ENCODE peak calls at places on chromosome 17, in four cellular contexts. G is dorsolateral prefrontal cortex, E is H9, O is GM10248. N is an unnamed sample.
A peak's percentile ranks its signal among the peaks of the same experiment; 100 is the strongest.

GRCh38 chr17:63494300-63494928 is 17.6 kb downstream of the ACE start:
- DNase-seq in E (no peak), O (no peak), G (no peak), N (no peak)

GRCh38 chr17:16363749-16364536 is 10.7 kb upstream of the CENPV start:
- DNase-seq in E (peak; percentile 87), G (peak; percentile 75), O (peak; percentile 77), N (peak; percentile 76)

GRCh38 chr17:29256735-29257466 is 10.2 kb downstream of the CRYBA1 start:
- DNase-seq in E (no peak), G (no peak), O (no peak), N (no peak)

GRCh38 chr17:22409160-22409751 is 716.9 kb downstream of the KCNJ18 start:
- DNase-seq in E (no peak), O (no peak), G (no peak), N (no peak)

GRCh38 chr17:78345791-78346494 is 13.9 kb downstream of the SOCS3 start:
- DNase-seq in G (no peak), E (no peak), O (no peak), N (no peak)

GRCh38 chr17:77445030-77445907 is 304.5 kb downstream of the SEC14L1 start:
- DNase-seq in O (peak; percentile 75), G (no peak), E (no peak), N (no peak)

GRCh38 chr17:17042851-17043667 is 802 bp downstream of the MPRIP start:
- DNase-seq in O (no peak), G (no peak), E (peak; percentile 49), N (no peak)

GRCh38 chr17:33220031-33220430 is 73.1 kb downstream of the ASIC2 start:
- DNase-seq in G (no peak), O (no peak), E (no peak), N (no peak)

GRCh38 chr17:39071573-39071972 is 79.9 kb downstream of the PLXDC1 start:
- DNase-seq in O (no peak), E (no peak), G (no peak), N (no peak)

GRCh38 chr17:39073916-39074315 is 77.5 kb downstream of the PLXDC1 start:
- DNase-seq in E (no peak), G (no peak), O (no peak), N (no peak)

GRCh38 chr17:39073353-39073752 is 78.1 kb downstream of the PLXDC1 start:
- DNase-seq in O (no peak), G (no peak), E (no peak), N (no peak)

GRCh38 chr17:39064814-39065213 is 86.6 kb downstream of the PLXDC1 start:
- DNase-seq in G (no peak), O (no peak), E (no peak), N (no peak)

GRCh38 chr17:39069114-39069756 is 82.2 kb downstream of the PLXDC1 start:
- DNase-seq in E (peak; percentile 59), G (no peak), O (peak; percentile 78), N (no peak)
- TF ChIP-seq CTCF in E (peak; percentile 71), G (peak; percentile 62), O (peak; percentile 72), N (peak; percentile 70)

GRCh38 chr17:876272-876671 is 94.1 kb downstream of the MRM3 start:
- DNase-seq in E (no peak), G (no peak), O (peak; percentile 30), N (no peak)

GRCh38 chr17:880074-880870 is 98.1 kb downstream of the MRM3 start:
- DNase-seq in G (no peak), O (no peak), E (no peak), N (no peak)

GRCh38 chr17:882827-883585 is 96.6 kb downstream of the NXN start:
- DNase-seq in O (no peak), E (peak; percentile 75), G (no peak), N (no peak)

GRCh38 chr17:880871-881269 is 98.7 kb downstream of the NXN start:
- DNase-seq in E (no peak), O (no peak), G (no peak), N (no peak)

DNA sequence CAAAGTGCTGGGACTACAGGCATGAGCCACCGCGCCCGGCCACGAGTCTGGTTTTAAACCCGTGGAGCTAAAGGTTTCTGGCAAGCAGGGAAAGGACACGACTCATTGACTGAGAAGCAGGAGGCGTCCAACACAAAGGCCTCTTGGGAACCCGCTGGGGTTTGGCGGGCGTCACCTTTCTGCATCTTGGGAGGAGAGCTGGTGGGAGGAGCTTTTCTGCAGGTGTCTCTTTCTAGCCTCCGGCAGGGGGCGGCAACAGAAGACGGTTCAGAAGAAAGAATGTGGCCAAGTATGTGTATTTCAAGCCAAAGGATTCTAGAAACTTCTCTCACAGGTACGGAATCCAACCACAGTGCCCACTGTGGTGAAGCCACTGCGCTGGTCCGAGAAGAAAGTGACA is 97.4 kb downstream of the MRM3 start:
- DNase-seq in O (peak; percentile 77), G (no peak), E (peak; percentile 99), N (no peak)
- TF ChIP-seq CTCF in O (peak; percentile 56), G (peak; percentile 49), E (peak; percentile 88), N (peak; percentile 73)

GRCh38 chr17:81539571-81539900 is 11.4 kb downstream of the FSCN2 start:
- DNase-seq in E (no peak), G (no peak), O (no peak), N (no peak)
- TF ChIP-seq CTCF in E (no peak), G (no peak), O (no peak), N (no peak)

GRCh38 chr17:76248013-76248782 is 7.9 kb upstream of the RNF157 start:
- DNase-seq in G (no peak), E (no peak), O (no peak), N (no peak)
- TF ChIP-seq CTCF in G (no peak), E (no peak), O (no peak), N (no peak)

DNA sequence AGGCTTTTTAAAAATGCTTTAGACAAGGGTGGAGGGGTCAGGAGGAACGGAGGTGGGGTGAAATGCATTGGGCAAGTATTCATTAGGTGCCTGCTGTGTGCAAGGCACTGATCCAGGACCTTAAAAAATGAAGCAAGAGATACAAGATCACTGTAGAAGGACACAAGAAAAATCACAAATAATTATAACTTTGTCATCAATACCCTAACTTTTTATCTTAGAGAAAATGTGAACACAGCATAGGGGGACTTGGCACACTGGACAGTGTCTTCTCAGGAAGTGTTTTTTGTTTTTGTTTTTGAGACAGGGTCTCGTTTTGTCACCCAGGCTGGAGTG is 7.0 kb downstream of the EPOP start:
- DNase-seq in O (no peak), E (no peak), G (no peak), N (no peak)
- TF ChIP-seq CTCF in O (no peak), E (no peak), G (no peak), N (peak; percentile 30)

DNA sequence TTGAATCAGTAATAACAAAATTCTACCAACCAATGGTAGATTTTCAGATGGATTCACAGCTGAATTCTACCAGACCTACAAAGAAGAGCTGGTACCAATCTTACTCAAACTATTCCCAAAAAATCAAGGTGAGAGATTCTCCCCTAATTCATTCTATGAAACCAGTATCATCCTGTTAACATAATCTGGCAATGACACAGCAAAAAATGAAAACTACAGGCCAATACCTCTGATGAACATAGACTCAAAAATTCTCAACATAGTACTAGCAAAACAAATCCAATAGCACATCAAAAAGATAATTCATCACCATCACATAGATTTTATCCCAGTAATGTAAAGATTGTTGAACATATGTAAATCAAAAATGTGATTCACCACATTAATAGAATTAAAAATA is 234.4 kb upstream of the KIF2B start:
- DNase-seq in O (no peak), E (no peak), G (no peak), N (no peak)
- TF ChIP-seq CTCF in O (no peak), E (no peak), G (no peak), N (no peak)

GRCh38 chr17:47821424-47822379 is at the start of gene OSBPL7:
- DNase-seq in E (peak; percentile 92), O (peak; percentile 91), G (peak; percentile 75), N (no peak)
- TF ChIP-seq CTCF in E (peak; percentile 28), O (peak; percentile 77), G (peak; percentile 57), N (peak; percentile 22)

DNA sequence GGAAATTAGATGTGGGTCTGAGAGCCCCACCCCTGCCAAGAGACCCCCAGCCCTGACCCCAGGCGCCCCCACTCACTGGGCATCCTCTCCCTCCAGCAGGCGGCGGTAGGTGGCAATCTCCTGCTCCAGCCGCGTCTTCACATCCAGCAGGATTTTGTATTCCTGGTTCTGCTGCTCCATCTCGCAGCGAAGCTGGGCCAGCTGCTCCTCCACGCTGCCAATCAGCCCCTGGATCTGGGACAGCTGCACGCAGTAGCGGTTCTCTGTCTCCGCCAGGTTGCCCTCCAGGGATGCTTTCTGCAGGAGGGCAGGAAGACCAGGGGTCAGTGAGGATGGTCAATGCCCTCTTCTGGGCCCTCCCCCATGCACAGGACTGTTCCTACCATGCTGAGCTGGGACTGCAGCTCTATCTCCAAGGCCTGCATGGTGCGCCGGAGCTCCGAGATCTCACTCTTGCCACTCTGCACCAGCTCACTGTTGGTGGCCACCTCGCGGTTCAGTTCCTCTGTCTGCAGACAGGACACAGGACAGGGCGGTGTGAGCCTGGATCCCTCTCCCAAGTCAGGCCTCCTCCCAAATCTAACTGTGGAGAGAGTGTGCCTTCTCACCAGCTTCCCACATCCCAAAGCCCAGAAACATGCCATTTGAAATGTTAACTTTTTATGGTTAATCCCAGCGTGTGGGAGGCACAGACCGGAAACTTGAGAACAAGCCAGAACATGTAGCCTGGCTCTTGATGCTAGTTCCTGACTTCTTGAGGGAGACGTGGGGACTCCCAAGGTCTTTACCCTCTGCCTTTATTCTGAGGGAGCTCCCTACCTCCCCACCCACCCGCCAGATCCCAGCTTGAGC is 3.6 kb downstream of the KRT17 start:
- DNase-seq in E (no peak), O (no peak), G (no peak), N (no peak)
- TF ChIP-seq CTCF in E (peak; percentile 35), O (no peak), G (no peak), N (no peak)

GRCh38 chr17:2041561-2042354 is at the start of gene OVCA2:
- DNase-seq in E (peak; percentile 98), O (peak; percentile 98), G (peak; percentile 92), N (peak; percentile 98)
- TF ChIP-seq CTCF in E (peak; percentile 62), O (peak; percentile 68), G (peak; percentile 77), N (peak; percentile 61)

N was measured in type B pancreatic cell.